ENCODE peak calls at places on chromosomes 5 and 9, in six cellular contexts. K is heart right ventricle, H is neural progenitor cell, M is coronary artery, C is breast epithelium, E is GM12865. J is an unnamed sample.

GRCh38 chr5:103041071-103041676 is 78.8 kb downstream of the GIN1 start:
- DNase-seq in M (no peak), H (no peak), C (no peak), K (no peak), E (peak), J (no peak)

GRCh38 chr5:154421868-154422267 is 23.9 kb upstream of the SAP30L start:
- DNase-seq in K (no peak), E (peak), H (peak), C (no peak), M (no peak), J (peak)

GRCh38 chr9:123131258-123131657 is 97.8 kb downstream of the GPR21 start:
- DNase-seq in C (no peak), M (no peak), H (peak), K (no peak), E (no peak), J (no peak)

GRCh38 chr5:14147210-14147609 is 4.1 kb downstream of the TRIO start:
- DNase-seq in C (no peak), E (no peak), M (no peak), K (no peak), H (no peak), J (no peak)

GRCh38 chr9:6673326-6674025 is 27.9 kb upstream of the GLDC start:
- DNase-seq in E (peak), K (no peak), C (no peak), M (no peak), H (no peak), J (no peak)

GRCh38 chr9:129225815-129226214 is 47.8 kb upstream of the IER5L start:
- DNase-seq in K (peak), C (no peak), H (peak), M (no peak), E (peak), J (peak)

GRCh38 chr5:81776258-81776657 is 25.4 kb upstream of the SSBP2 start:
- DNase-seq in E (no peak), K (no peak), M (no peak), H (no peak), C (no peak), J (no peak)

GRCh38 chr5:154331924-154332323 is 113.9 kb upstream of the SAP30L start:
- DNase-seq in M (no peak), K (no peak), E (no peak), H (no peak), C (no peak), J (no peak)

GRCh38 chr9:114317665-114318357 is 5.1 kb upstream of the ORM1 start:
- DNase-seq in K (no peak), H (no peak), C (no peak), M (peak), E (no peak), J (no peak)

GRCh38 chr9:114316605-114317230 is 6.2 kb upstream of the ORM1 start:
- DNase-seq in M (peak), C (no peak), E (no peak), K (no peak), H (peak), J (peak)

GRCh38 chr9:33289936-33290246 is 425 bp upstream of the NFX1 start:
- DNase-seq in M (no peak), C (no peak), H (no peak), K (no peak), E (no peak), J (no peak)

GRCh38 chr5:164672931-164673694 is 1167.7 kb downstream of the MAT2B start:
- DNase-seq in M (no peak), H (no peak), E (no peak), C (no peak), K (no peak), J (no peak)

GRCh38 chr5:1883120-1883924 is 597 bp upstream of the IRX4 start:
- DNase-seq in H (peak), C (no peak), E (no peak), K (no peak), M (no peak), J (peak)

GRCh38 chr9:9299134-9299533 is 1313.7 kb downstream of the PTPRD start:
- DNase-seq in E (no peak), C (no peak), K (no peak), H (peak), M (no peak), J (no peak)

GRCh38 chr9:116687762-116688160 is 656 bp downstream of the TRIM32 start:
- DNase-seq in K (no peak), M (no peak), E (no peak), C (no peak), H (peak), J (peak)

GRCh38 chr9:134605351-134605968 is 36.1 kb upstream of the COL5A1 start:
- DNase-seq in H (no peak), K (peak), C (no peak), M (peak), E (no peak), J (peak)

GRCh38 chr9:27278374-27278773 is 18.6 kb downstream of the EQTN start:
- DNase-seq in H (no peak), E (no peak), K (no peak), C (no peak), M (no peak), J (no peak)

GRCh38 chr9:118618744-118619299 is 750.4 kb downstream of the BRINP1 start:
- DNase-seq in M (no peak), E (no peak), H (no peak), C (no peak), K (no peak), J (no peak)

GRCh38 chr5:42268630-42269029 is 154.6 kb upstream of the GHR start:
- DNase-seq in E (no peak), M (no peak), K (no peak), C (no peak), H (no peak), J (no peak)

GRCh38 chr5:100496296-100496695 is 38.9 kb upstream of the FAM174A start:
- DNase-seq in M (no peak), E (no peak), H (no peak), K (no peak), C (no peak), J (no peak)

GRCh38 chr5:139488269-139488668 is 5.7 kb upstream of the STING1 start:
- DNase-seq in H (no peak), K (peak), M (no peak), E (peak), C (no peak), J (no peak)

GRCh38 chr9:37325778-37326177 is 96.7 kb upstream of the GRHPR start:
- DNase-seq in K (no peak), M (no peak), E (no peak), C (no peak), H (no peak), J (no peak)

GRCh38 chr5:1431021-1431811 is 14.0 kb downstream of the SLC6A3 start:
- DNase-seq in E (no peak), H (no peak), K (no peak), C (peak), M (peak), J (no peak)

GRCh38 chr9:126532019-126532462 is 81.7 kb upstream of the LMX1B start:
- DNase-seq in C (no peak), H (no peak), K (peak), M (no peak), E (no peak), J (no peak)

GRCh38 chr9:133560311-133560710 is 25.8 kb downstream of the ADAMTSL2 start:
- DNase-seq in H (no peak), E (no peak), C (no peak), K (peak), M (no peak), J (no peak)

GRCh38 chr9:37104183-37104889 is 16.0 kb upstream of the ZCCHC7 start:
- DNase-seq in H (no peak), C (no peak), K (no peak), E (peak), M (no peak), J (peak)

GRCh38 chr5:83653669-83654068 is 67.0 kb downstream of the HAPLN1 start:
- DNase-seq in K (no peak), E (peak), C (no peak), H (no peak), M (no peak), J (no peak)

GRCh38 chr5:96031811-96032261 is 70.2 kb upstream of the ELL2 start:
- DNase-seq in K (no peak), H (no peak), M (no peak), E (no peak), C (no peak), J (no peak)

GRCh38 chr5:142597546-142598337 is 88.1 kb downstream of the FGF1 start:
- DNase-seq in H (peak), K (no peak), M (no peak), C (no peak), E (no peak), J (peak)

GRCh38 chr9:69718218-69718617 is 41.6 kb downstream of the PTAR1 start:
- DNase-seq in E (no peak), H (no peak), C (no peak), K (no peak), M (no peak), J (no peak)

GRCh38 chr9:100167912-100168775 is 69.1 kb downstream of the INVS start:
- DNase-seq in M (no peak), H (peak), C (no peak), K (no peak), E (no peak), J (peak)
- H3K4me3 ChIP-seq in M (no peak), H (no peak), C (no peak), K (no peak), E (no peak), J (no peak)

GRCh38 chr5:34915139-34915855 is at the start of the genes BRIX1 and RAD1:
- DNase-seq in M (peak), K (peak), E (peak), H (peak), C (peak), J (peak)
- TF ChIP-seq CTCF in M (no peak), K (peak), E (no peak), H (peak), C (no peak), J (peak)

DNA sequence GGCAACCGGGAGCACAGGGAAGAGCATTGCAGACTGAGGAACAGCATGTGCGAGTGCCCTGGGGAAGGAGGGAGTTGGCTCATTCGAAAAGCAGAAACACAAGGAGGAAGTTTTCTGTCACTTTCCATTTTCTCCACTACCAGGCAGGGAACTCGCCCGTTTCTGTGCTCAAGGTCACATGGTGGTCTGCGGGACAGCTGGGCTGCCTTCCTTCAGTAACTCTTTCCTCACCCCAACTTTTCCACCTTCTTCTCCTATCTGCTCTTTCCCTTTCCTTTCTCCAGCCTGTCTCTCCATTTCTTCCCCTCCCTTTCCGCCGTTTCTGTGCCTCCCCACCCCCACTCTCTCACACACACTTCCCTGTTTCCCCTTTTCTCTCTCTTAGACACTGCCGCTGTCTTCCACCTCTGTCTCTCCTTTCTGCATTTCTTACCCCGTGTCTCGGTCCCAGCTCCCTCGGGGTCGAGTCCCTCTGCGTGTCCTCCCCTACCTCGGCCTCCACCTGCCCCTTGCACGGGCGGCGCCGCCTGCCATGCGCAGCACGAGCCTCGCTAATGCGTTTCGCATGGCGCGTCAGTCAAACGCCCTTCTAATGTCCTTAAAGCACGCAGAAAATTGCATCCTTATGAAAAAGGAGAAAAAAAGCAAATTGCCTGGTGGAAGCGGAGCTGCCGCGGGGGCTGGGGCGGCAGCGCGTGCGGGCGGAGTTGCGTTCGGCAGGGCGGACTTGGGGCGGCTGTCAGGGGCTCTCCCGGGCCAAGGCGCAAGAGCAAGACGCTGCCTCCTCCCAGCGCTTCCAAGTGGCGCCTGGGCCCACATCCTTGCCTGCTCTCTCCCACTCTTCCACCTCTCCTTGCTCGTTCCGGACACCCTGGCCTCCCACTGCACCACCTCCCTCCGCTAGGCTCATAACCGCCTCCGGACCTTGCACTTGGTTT is 9.5 kb downstream of the BARX1 start:
- DNase-seq in H (peak), M (no peak), K (no peak), E (no peak), C (no peak), J (peak)
- H3K4me3 ChIP-seq in H (peak), M (peak), K (peak), E (no peak), C (peak), J (peak)

GRCh38 chr5:155471027-155471426 is 457.5 kb downstream of the KIF4B start:
- DNase-seq in M (no peak), H (no peak), C (no peak), K (no peak), E (no peak), J (no peak)
- TF ChIP-seq CTCF in M (no peak), H (peak), C (no peak), K (no peak), E (no peak), J (peak)

GRCh38 chr9:13791816-13792215 is 512.3 kb upstream of the MPDZ start:
- DNase-seq in C (no peak), E (no peak), H (peak), M (no peak), K (no peak), J (peak)

GRCh38 chr9:13786131-13786530 is 506.6 kb upstream of the MPDZ start:
- DNase-seq in H (no peak), K (peak), E (no peak), C (no peak), M (no peak), J (no peak)

GRCh38 chr9:13790055-13790454 is 510.6 kb upstream of the MPDZ start:
- DNase-seq in M (no peak), H (no peak), K (no peak), C (no peak), E (no peak), J (no peak)

DNA sequence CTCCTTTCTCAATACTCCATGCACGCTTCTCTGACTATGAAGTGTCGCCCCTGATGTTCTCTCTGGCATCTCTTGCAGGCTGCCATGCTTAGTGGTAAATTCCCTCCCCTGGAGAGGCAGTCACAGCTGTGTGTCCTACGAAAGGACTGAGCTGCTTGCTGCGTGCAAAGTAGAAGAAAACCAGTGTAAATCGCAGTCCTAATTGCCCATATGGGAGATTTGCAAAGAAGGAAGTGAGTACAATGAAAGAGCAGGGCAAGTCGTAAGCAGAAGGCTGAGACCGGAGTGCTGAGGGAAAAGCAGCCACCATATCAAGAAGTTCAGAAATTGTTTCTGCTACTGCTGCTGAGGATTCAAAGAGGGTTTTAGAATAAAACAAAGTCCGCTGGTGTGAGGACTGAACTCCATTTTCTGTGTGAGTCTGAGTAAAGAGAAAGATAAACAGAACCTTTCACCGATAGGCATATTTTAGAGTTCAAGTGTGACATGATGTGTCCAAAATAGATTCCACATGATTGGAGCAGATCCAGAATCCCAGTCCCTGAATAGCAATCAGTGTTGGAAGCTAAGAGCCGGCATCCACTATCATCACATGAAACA is 507.8 kb upstream of the MPDZ start:
- DNase-seq in K (peak), M (no peak), H (no peak), C (no peak), E (no peak), J (no peak)
- H3K4me3 ChIP-seq in K (peak), M (peak), H (no peak), C (peak), E (no peak), J (no peak)

GRCh38 chr5:16428359-16428758 is 37.2 kb downstream of the ZNF622 start:
- DNase-seq in K (no peak), H (no peak), C (no peak), M (no peak), E (no peak), J (no peak)
- TF ChIP-seq CTCF in K (no peak), H (peak), C (no peak), M (no peak), E (no peak), J (peak)

DNA sequence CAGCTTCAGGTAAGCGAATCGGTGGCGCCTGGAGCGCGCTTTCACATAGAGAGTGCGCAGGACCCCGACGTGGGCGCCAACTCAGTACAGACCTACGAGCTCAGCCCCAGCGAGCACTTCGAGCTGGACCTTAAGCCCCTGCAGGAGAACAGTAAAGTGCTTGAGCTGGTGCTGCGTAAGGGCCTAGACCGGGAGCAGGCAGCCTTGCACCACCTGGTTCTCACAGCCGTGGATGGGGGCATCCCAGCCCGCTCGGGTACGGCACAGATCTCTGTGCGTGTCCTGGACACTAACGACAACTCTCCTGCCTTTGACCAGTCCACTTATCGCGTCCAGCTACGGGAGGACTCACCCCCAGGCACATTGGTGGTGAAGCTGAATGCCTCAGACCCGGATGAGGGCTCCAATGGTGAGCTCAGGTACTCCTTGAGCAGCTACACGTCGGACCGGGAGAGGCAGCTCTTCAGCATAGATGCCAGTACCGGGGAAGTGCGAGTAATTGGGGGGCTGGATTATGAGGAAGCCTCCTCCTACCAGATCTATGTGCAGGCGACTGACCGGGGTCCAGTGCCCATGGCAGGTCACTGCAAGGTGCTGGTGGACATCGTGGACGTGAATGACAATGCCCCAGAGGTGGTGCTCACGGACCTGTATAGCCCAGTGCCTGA is 1.1 kb downstream of the PCDHAC2 start:
- DNase-seq in H (no peak), K (no peak), E (no peak), C (no peak), M (no peak), J (peak)
- H3K4me3 ChIP-seq in H (peak), K (peak), E (no peak), C (peak), M (peak), J (peak)

J was measured in endodermal cell.